ENCODE peak calls at places on chromosomes 4 and X, in eight cellular contexts. One of them, this sample, is unnamed.

GRCh38 chrX:45912316-45912715 is 632.9 kb downstream of the ZNF674 start:
- DNase-seq in heart left ventricle: no peak
- DNase-seq in tibial nerve: no peak
- DNase-seq in PC-9: no peak
- DNase-seq in lung: no peak
- DNase-seq in suprapubic skin: no peak
- DNase-seq in mucosa of descending colon: no peak
- DNase-seq in neural progenitor cell: no peak
- DNase-seq in this sample: no peak

GRCh38 chr4:47315346-47315745 is 148.2 kb downstream of the COMMD8 start:
- DNase-seq in heart left ventricle: no peak
- DNase-seq in tibial nerve: no peak
- DNase-seq in neural progenitor cell: no peak
- DNase-seq in mucosa of descending colon: no peak
- DNase-seq in PC-9: no peak
- DNase-seq in suprapubic skin: no peak
- DNase-seq in lung: no peak
- DNase-seq in this sample: no peak

GRCh38 chr4:52001616-52002015 is 18.5 kb downstream of the LRRC66 start:
- DNase-seq in heart left ventricle: no peak
- DNase-seq in tibial nerve: no peak
- DNase-seq in suprapubic skin: no peak
- DNase-seq in neural progenitor cell: no peak
- DNase-seq in PC-9: peak; percentile 55
- DNase-seq in lung: no peak
- DNase-seq in mucosa of descending colon: no peak
- DNase-seq in this sample: no peak

GRCh38 chrX:56397636-56398035 is 165.5 kb downstream of the KLF8 start:
- DNase-seq in neural progenitor cell: no peak
- DNase-seq in lung: no peak
- DNase-seq in heart left ventricle: no peak
- DNase-seq in mucosa of descending colon: no peak
- DNase-seq in tibial nerve: no peak
- DNase-seq in suprapubic skin: no peak
- DNase-seq in PC-9: no peak
- DNase-seq in this sample: no peak

GRCh38 chr4:13942936-13943335 is 315.4 kb upstream of the BOD1L1 start:
- DNase-seq in tibial nerve: no peak
- DNase-seq in heart left ventricle: no peak
- DNase-seq in suprapubic skin: no peak
- DNase-seq in lung: no peak
- DNase-seq in mucosa of descending colon: no peak
- DNase-seq in neural progenitor cell: no peak
- DNase-seq in PC-9: no peak
- DNase-seq in this sample: no peak

GRCh38 chr4:39893693-39894072 is 84.0 kb downstream of the PDS5A start:
- DNase-seq in mucosa of descending colon: no peak
- DNase-seq in lung: no peak
- DNase-seq in PC-9: no peak
- DNase-seq in neural progenitor cell: no peak
- DNase-seq in heart left ventricle: no peak
- DNase-seq in suprapubic skin: no peak
- DNase-seq in tibial nerve: no peak
- DNase-seq in this sample: no peak

GRCh38 chr4:122876456-122876855 is 45.9 kb downstream of the NUDT6 start:
- DNase-seq in suprapubic skin: no peak
- DNase-seq in mucosa of descending colon: no peak
- DNase-seq in lung: no peak
- DNase-seq in neural progenitor cell: no peak
- DNase-seq in PC-9: no peak
- DNase-seq in tibial nerve: no peak
- DNase-seq in heart left ventricle: no peak
- DNase-seq in this sample: no peak

GRCh38 chrX:120736989-120737388 is 107.1 kb upstream of the C1GALT1C1 start:
- DNase-seq in PC-9: peak; percentile 83
- DNase-seq in mucosa of descending colon: no peak
- DNase-seq in suprapubic skin: no peak
- DNase-seq in neural progenitor cell: no peak
- DNase-seq in lung: no peak
- DNase-seq in tibial nerve: no peak
- DNase-seq in heart left ventricle: no peak
- DNase-seq in this sample: no peak

GRCh38 chr4:155911905-155912304 is 8.4 kb downstream of the TDO2 start:
- DNase-seq in lung: no peak
- DNase-seq in tibial nerve: no peak
- DNase-seq in neural progenitor cell: no peak
- DNase-seq in PC-9: no peak
- DNase-seq in heart left ventricle: no peak
- DNase-seq in suprapubic skin: no peak
- DNase-seq in mucosa of descending colon: no peak
- DNase-seq in this sample: no peak

GRCh38 chr4:32119907-32120306 is 1399.7 kb downstream of the PCDH7 start:
- DNase-seq in lung: no peak
- DNase-seq in PC-9: no peak
- DNase-seq in neural progenitor cell: no peak
- DNase-seq in heart left ventricle: no peak
- DNase-seq in tibial nerve: no peak
- DNase-seq in mucosa of descending colon: no peak
- DNase-seq in suprapubic skin: no peak
- DNase-seq in this sample: no peak

GRCh38 chr4:150117094-150117493 is 38.8 kb downstream of the DCLK2 start:
- DNase-seq in mucosa of descending colon: no peak
- DNase-seq in tibial nerve: no peak
- DNase-seq in suprapubic skin: no peak
- DNase-seq in PC-9: no peak
- DNase-seq in lung: no peak
- DNase-seq in heart left ventricle: peak; percentile 48
- DNase-seq in neural progenitor cell: no peak
- DNase-seq in this sample: peak; percentile 27

GRCh38 chrX:121154858-121155404 is 107.5 kb downstream of the GLUD2 start:
- DNase-seq in suprapubic skin: no peak
- DNase-seq in mucosa of descending colon: no peak
- DNase-seq in tibial nerve: no peak
- DNase-seq in PC-9: no peak
- DNase-seq in lung: no peak
- DNase-seq in heart left ventricle: no peak
- DNase-seq in neural progenitor cell: no peak
- DNase-seq in this sample: no peak

GRCh38 chr4:140096921-140097320 is 57.1 kb downstream of the MAML3 start:
- DNase-seq in heart left ventricle: no peak
- DNase-seq in neural progenitor cell: no peak
- DNase-seq in suprapubic skin: no peak
- DNase-seq in tibial nerve: no peak
- DNase-seq in mucosa of descending colon: no peak
- DNase-seq in PC-9: no peak
- DNase-seq in lung: no peak
- DNase-seq in this sample: no peak

GRCh38 chr4:140096483-140096861 is 57.5 kb downstream of the MAML3 start:
- DNase-seq in mucosa of descending colon: no peak
- DNase-seq in suprapubic skin: no peak
- DNase-seq in heart left ventricle: no peak
- DNase-seq in PC-9: no peak
- DNase-seq in tibial nerve: no peak
- DNase-seq in lung: no peak
- DNase-seq in neural progenitor cell: no peak
- DNase-seq in this sample: no peak

GRCh38 chr4:140097572-140097971 is 56.4 kb downstream of the MAML3 start:
- DNase-seq in neural progenitor cell: no peak
- DNase-seq in heart left ventricle: no peak
- DNase-seq in mucosa of descending colon: no peak
- DNase-seq in PC-9: peak; percentile 90
- DNase-seq in suprapubic skin: no peak
- DNase-seq in lung: no peak
- DNase-seq in tibial nerve: no peak
- DNase-seq in this sample: no peak

GRCh38 chr4:140099993-140100392 is 54.0 kb downstream of the MAML3 start:
- DNase-seq in tibial nerve: no peak
- DNase-seq in neural progenitor cell: no peak
- DNase-seq in PC-9: no peak
- DNase-seq in heart left ventricle: peak; percentile 52
- DNase-seq in suprapubic skin: no peak
- DNase-seq in lung: no peak
- DNase-seq in mucosa of descending colon: peak; percentile 39
- DNase-seq in this sample: no peak

DNA sequence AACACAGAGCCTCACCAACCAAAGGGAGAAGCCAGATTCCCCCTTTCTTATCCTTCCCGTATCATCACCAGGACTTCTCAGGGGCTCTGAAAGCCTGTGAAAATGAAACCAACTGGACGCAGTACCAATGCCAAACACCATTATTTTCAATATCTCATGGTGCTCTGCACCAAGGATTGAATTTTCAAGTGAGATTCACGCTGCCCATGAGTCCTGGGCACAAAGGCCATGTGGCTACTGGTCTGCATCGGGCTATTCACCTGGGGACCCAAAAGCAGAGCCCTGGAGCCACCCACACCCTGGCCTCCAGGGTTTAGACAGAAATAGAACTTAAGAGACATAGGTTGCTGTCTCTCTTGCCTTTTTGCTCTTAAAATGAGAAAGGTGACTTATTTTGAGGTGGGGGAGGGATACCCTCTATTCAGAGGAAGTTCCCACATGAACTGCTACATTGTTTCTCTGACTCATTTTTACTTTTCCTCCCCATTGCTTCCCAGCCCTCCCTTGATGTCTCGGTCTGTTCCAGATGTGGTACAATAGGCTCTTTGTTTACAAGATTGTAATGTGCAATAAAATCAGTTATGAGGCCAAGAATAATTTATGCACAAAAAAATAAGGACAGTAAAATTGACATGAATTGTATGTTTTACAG is 55.4 kb downstream of the MAML3 start:
- DNase-seq in mucosa of descending colon: no peak
- DNase-seq in PC-9: peak; percentile 69
- DNase-seq in suprapubic skin: no peak
- DNase-seq in neural progenitor cell: no peak
- DNase-seq in lung: no peak
- DNase-seq in heart left ventricle: peak; percentile 35
- DNase-seq in tibial nerve: no peak
- DNase-seq in this sample: no peak
- H3K4me1 ChIP-seq in mucosa of descending colon: peaks cover 4% of the 10 kb centered on the region
- H3K4me1 ChIP-seq in PC-9: peaks cover 85% of the 10 kb centered on the region
- H3K4me1 ChIP-seq in suprapubic skin: peaks cover 63% of the 10 kb centered on the region
- H3K4me1 ChIP-seq in neural progenitor cell: peaks cover 14% of the 10 kb centered on the region
- H3K4me1 ChIP-seq in lung: peaks cover 21% of the 10 kb centered on the region
- H3K4me1 ChIP-seq in heart left ventricle: peaks cover 73% of the 10 kb centered on the region
- H3K4me1 ChIP-seq in tibial nerve: peaks cover 40% of the 10 kb centered on the region
- H3K4me1 ChIP-seq in this sample: no peaks in the 10 kb centered on the region

DNA sequence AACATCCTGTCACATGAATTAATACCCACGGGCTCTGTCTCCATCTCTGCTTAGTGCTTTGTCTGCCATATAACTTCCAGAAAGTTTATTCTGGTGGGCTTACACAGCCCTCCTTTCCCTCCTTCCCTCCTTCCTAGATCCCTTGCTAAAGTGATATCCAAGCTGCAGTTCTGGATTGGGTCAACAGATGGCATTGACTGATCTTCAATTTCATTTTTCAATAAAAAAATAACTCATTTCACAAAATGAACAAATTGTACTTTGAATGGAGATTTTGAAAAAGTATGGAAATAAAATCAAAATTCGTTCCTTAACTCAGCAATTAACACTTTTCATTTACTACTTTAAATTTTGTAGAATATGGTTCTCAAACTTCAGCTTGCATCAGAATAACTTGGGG is 94.9 kb downstream of the NXF2 start:
- DNase-seq in neural progenitor cell: no peak
- DNase-seq in tibial nerve: no peak
- DNase-seq in suprapubic skin: no peak
- DNase-seq in PC-9: no peak
- DNase-seq in heart left ventricle: no peak
- DNase-seq in lung: no peak
- DNase-seq in mucosa of descending colon: no peak
- DNase-seq in this sample: no peak
- TF ChIP-seq CTCF in neural progenitor cell: no peak
- TF ChIP-seq CTCF in tibial nerve: no peak
- TF ChIP-seq CTCF in suprapubic skin: no peak
- TF ChIP-seq CTCF in PC-9: peak; percentile 45
- TF ChIP-seq CTCF in heart left ventricle: peak; percentile 20
- TF ChIP-seq CTCF in lung: no peak
- TF ChIP-seq CTCF in mucosa of descending colon: no peak
- TF ChIP-seq CTCF in this sample: no peak

DNA sequence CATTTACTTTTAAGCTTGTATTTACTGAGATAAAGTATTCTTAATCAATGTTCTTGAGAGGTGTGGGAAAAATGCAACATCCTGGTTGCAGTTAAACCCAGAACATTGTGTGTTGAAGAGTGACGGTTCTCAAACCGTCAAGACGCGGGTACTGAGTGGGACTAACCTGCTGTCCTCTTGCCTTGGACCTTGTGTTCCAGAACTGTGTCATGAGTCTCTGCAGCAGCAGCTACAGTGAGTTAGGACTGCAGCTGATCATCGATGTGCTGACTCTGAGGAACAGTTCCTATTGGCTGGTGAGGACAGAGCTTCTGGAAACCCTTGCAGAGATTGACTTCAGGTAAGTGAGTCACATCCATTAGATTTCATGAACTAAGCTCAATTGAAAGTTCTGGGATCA is 59.7 kb downstream of the HTT start:
- DNase-seq in heart left ventricle: no peak
- DNase-seq in suprapubic skin: no peak
- DNase-seq in neural progenitor cell: no peak
- DNase-seq in PC-9: no peak
- DNase-seq in mucosa of descending colon: no peak
- DNase-seq in lung: no peak
- DNase-seq in tibial nerve: no peak
- DNase-seq in this sample: no peak
- H3K36me3 ChIP-seq in heart left ventricle: peaks cover 98% of the 10 kb centered on the region
- H3K36me3 ChIP-seq in suprapubic skin: peaks cover 85% of the 10 kb centered on the region
- H3K36me3 ChIP-seq in neural progenitor cell: peaks cover 14% of the 10 kb centered on the region
- H3K36me3 ChIP-seq in PC-9: peaks cover 5% of the 10 kb centered on the region
- H3K36me3 ChIP-seq in mucosa of descending colon: peaks cover 9% of the 10 kb centered on the region
- H3K36me3 ChIP-seq in lung: peaks cover 36% of the 10 kb centered on the region
- H3K36me3 ChIP-seq in tibial nerve: peaks cover 5% of the 10 kb centered on the region
- H3K36me3 ChIP-seq in this sample: peaks cover 32% of the 10 kb centered on the region

GRCh38 chr4:184348311-184349233 is 125.8 kb downstream of the IRF2 start:
- DNase-seq in PC-9: peak; percentile 56
- DNase-seq in neural progenitor cell: no peak
- DNase-seq in tibial nerve: no peak
- DNase-seq in heart left ventricle: peak; percentile 57
- DNase-seq in mucosa of descending colon: peak; percentile 88
- DNase-seq in suprapubic skin: no peak
- DNase-seq in lung: peak; percentile 49
- DNase-seq in this sample: peak; percentile 58

GRCh38 chr4:184349283-184350039 is 124.9 kb downstream of the IRF2 start:
- DNase-seq in tibial nerve: no peak
- DNase-seq in neural progenitor cell: no peak
- DNase-seq in mucosa of descending colon: peak; percentile 56
- DNase-seq in heart left ventricle: peak; percentile 32
- DNase-seq in PC-9: no peak
- DNase-seq in suprapubic skin: no peak
- DNase-seq in lung: no peak
- DNase-seq in this sample: peak; percentile 59

GRCh38 chr4:184350964-184351363 is 123.4 kb downstream of the IRF2 start:
- DNase-seq in PC-9: no peak
- DNase-seq in mucosa of descending colon: no peak
- DNase-seq in neural progenitor cell: no peak
- DNase-seq in tibial nerve: no peak
- DNase-seq in heart left ventricle: no peak
- DNase-seq in suprapubic skin: no peak
- DNase-seq in lung: no peak
- DNase-seq in this sample: no peak

GRCh38 chr4:184351560-184352451 is 122.5 kb downstream of the IRF2 start:
- DNase-seq in suprapubic skin: no peak
- DNase-seq in heart left ventricle: no peak
- DNase-seq in tibial nerve: no peak
- DNase-seq in neural progenitor cell: no peak
- DNase-seq in lung: no peak
- DNase-seq in mucosa of descending colon: no peak
- DNase-seq in PC-9: no peak
- DNase-seq in this sample: no peak

GRCh38 chr4:184350213-184350817 is 124.0 kb downstream of the IRF2 start:
- DNase-seq in neural progenitor cell: no peak
- DNase-seq in lung: no peak
- DNase-seq in PC-9: no peak
- DNase-seq in suprapubic skin: no peak
- DNase-seq in mucosa of descending colon: no peak
- DNase-seq in tibial nerve: no peak
- DNase-seq in heart left ventricle: no peak
- DNase-seq in this sample: no peak
- H3K4me1 ChIP-seq in neural progenitor cell: peaks cover 7% of the 10 kb centered on the region
- H3K4me1 ChIP-seq in lung: peaks cover 14% of the 10 kb centered on the region
- H3K4me1 ChIP-seq in PC-9: peaks cover 18% of the 10 kb centered on the region
- H3K4me1 ChIP-seq in suprapubic skin: peaks cover 48% of the 10 kb centered on the region
- H3K4me1 ChIP-seq in mucosa of descending colon: peaks cover 41% of the 10 kb centered on the region
- H3K4me1 ChIP-seq in tibial nerve: peaks cover 16% of the 10 kb centered on the region
- H3K4me1 ChIP-seq in heart left ventricle: peaks cover 59% of the 10 kb centered on the region
- H3K4me1 ChIP-seq in this sample: peaks cover 26% of the 10 kb centered on the region

This sample was measured in pancreas.